ENCODE peak calls at places on chromosomes 13 and 19, in seven cellular contexts. N is ELR; H is D341Med; K is G401; R is stimulated activated CD8-positive, alpha-beta memory T cell treated with anti-CD3 and anti-CD28 coated beads, Interleukin-15, amount 100 ng/mL, for 24 hours; O is lower leg skin; G is choroid plexus epithelial cell. D is an unnamed sample.

GRCh38 chr19:35069706-35070105 is 28.2 kb downstream of the HPN start:
- DNase-seq in O (no peak), H (no peak), R (no peak), N (no peak), K (no peak), G (peak), D (no peak)

GRCh38 chr19:5247957-5248705 is 92.5 kb downstream of the PTPRS start:
- DNase-seq in N (no peak), K (no peak), O (no peak), G (no peak), R (no peak), H (no peak), D (no peak)

GRCh38 chr19:55189424-55189823 is 9.3 kb upstream of the SYT5 start:
- DNase-seq in N (peak), O (peak), R (no peak), G (peak), H (no peak), K (no peak), D (no peak)

GRCh38 chr13:113654175-113654560 is 3.8 kb downstream of the ATP4B start:
- DNase-seq in N (no peak), O (no peak), R (no peak), H (no peak), G (peak), K (no peak), D (no peak)

GRCh38 chr19:1261863-1262686 is 7.1 kb upstream of the CIRBP start:
- DNase-seq in N (peak), H (no peak), K (peak), R (no peak), G (no peak), O (no peak), D (no peak)

GRCh38 chr19:30649149-30649548 is 277.0 kb downstream of the ZNF536 start:
- DNase-seq in O (no peak), R (no peak), H (no peak), K (no peak), N (no peak), G (no peak), D (no peak)

GRCh38 chr13:40149611-40150283 is 494.3 kb downstream of the COG6 start:
- DNase-seq in K (no peak), H (no peak), O (no peak), N (peak), R (no peak), G (peak), D (no peak)

GRCh38 chr19:3699071-3699740 is 1.1 kb downstream of the PIP5K1C start:
- DNase-seq in R (no peak), K (peak), N (peak), O (peak), G (peak), H (peak), D (peak)

GRCh38 chr19:40805258-40805868 is 6.4 kb downstream of the EGLN2 start:
- DNase-seq in R (no peak), G (no peak), N (no peak), H (no peak), O (no peak), K (peak), D (no peak)

GRCh38 chr13:97742084-97742483 is 211.4 kb upstream of the IPO5 start:
- DNase-seq in K (no peak), H (no peak), R (no peak), G (no peak), N (no peak), O (no peak), D (no peak)

GRCh38 chr19:5204212-5204611 is 136.4 kb downstream of the PTPRS start:
- DNase-seq in O (no peak), G (no peak), N (no peak), H (no peak), R (no peak), K (no peak), D (no peak)

GRCh38 chr13:44364601-44365000 is 9.0 kb upstream of the SERP2 start:
- DNase-seq in G (no peak), K (no peak), N (peak), R (no peak), O (no peak), H (no peak), D (no peak)

GRCh38 chr19:18392417-18392816 is 5.0 kb downstream of the LRRC25 start:
- DNase-seq in N (no peak), R (no peak), O (peak), H (no peak), G (no peak), K (no peak), D (no peak)

GRCh38 chr13:52599853-52600603 is 42.2 kb upstream of the HNRNPA1L2 start:
- DNase-seq in R (no peak), G (peak), N (peak), O (no peak), K (peak), H (peak), D (peak)

GRCh38 chr13:105442941-105443340 is 1092.5 kb downstream of the EFNB2 start:
- DNase-seq in K (no peak), H (no peak), N (peak), G (peak), R (no peak), O (peak), D (no peak)

GRCh38 chr13:29165840-29166239 is 345.7 kb downstream of the MTUS2 start:
- DNase-seq in R (no peak), O (no peak), K (no peak), N (peak), H (no peak), G (peak), D (no peak)

GRCh38 chr19:7605490-7606222 is 10.0 kb downstream of the CAMSAP3 start:
- DNase-seq in K (peak), H (no peak), R (no peak), G (peak), N (peak), O (no peak), D (peak)

GRCh38 chr13:50026788-50027473 is 11.7 kb downstream of the KCNRG start:
- DNase-seq in N (no peak), O (no peak), H (no peak), G (no peak), R (no peak), K (no peak), D (no peak)

GRCh38 chr13:105552078-105552477 is 983.4 kb downstream of the EFNB2 start:
- DNase-seq in N (no peak), O (no peak), G (no peak), R (no peak), K (no peak), H (no peak), D (no peak)

GRCh38 chr13:33146843-33147611 is 130.8 kb downstream of the KL start:
- DNase-seq in N (no peak), K (no peak), H (no peak), R (no peak), O (no peak), G (no peak), D (no peak)

GRCh38 chr19:45824041-45824471 is 8.9 kb upstream of the RSPH6A start:
- DNase-seq in K (peak), G (no peak), N (no peak), O (no peak), H (no peak), R (no peak), D (no peak)

GRCh38 chr13:24997367-24997967 is 98.5 kb upstream of the PABPC3 start:
- DNase-seq in R (no peak), G (peak), H (no peak), K (peak), N (peak), O (no peak), D (peak)

GRCh38 chr19:7706662-7707454 is 4.9 kb upstream of the FCER2 start:
- DNase-seq in O (peak), G (no peak), R (no peak), K (no peak), H (no peak), N (no peak), D (no peak)

GRCh38 chr13:111526922-111527321 is 206.5 kb downstream of the TEX29 start:
- DNase-seq in K (no peak), R (no peak), N (no peak), O (no peak), G (no peak), H (no peak), D (peak)

GRCh38 chr19:5914358-5914774 is 312 bp downstream of the CAPS start:
- DNase-seq in K (no peak), H (no peak), O (no peak), R (no peak), N (no peak), G (no peak), D (no peak)

GRCh38 chr13:42883142-42883541 is 101.8 kb downstream of the FAM216B start:
- DNase-seq in O (no peak), N (peak), H (no peak), R (no peak), G (peak), K (no peak), D (no peak)

GRCh38 chr19:45615795-45616708 is 14.0 kb upstream of the GPR4 start:
- DNase-seq in K (peak), H (peak), N (peak), G (peak), O (peak), R (peak), D (peak)

GRCh38 chr19:39351537-39352037 is 9.4 kb downstream of the SAMD4B start:
- DNase-seq in K (no peak), H (no peak), R (no peak), G (peak), O (no peak), N (peak), D (no peak)

GRCh38 chr13:43785681-43786471 is 896 bp downstream of the ENOX1 start:
- DNase-seq in O (peak), G (peak), R (no peak), K (peak), H (peak), N (peak), D (peak)

GRCh38 chr13:99797716-99798115 is 173.9 kb downstream of the ZIC5 start:
- DNase-seq in K (peak), G (no peak), H (no peak), R (no peak), O (no peak), N (no peak), D (no peak)

GRCh38 chr13:50224534-50224933 is 209.3 kb downstream of the KCNRG start:
- DNase-seq in G (peak), O (no peak), R (no peak), H (no peak), K (no peak), N (peak), D (no peak)

GRCh38 chr13:74187564-74187963 is 53.4 kb upstream of the KLF12 start:
- DNase-seq in O (no peak), G (no peak), R (no peak), N (peak), K (no peak), H (no peak), D (no peak)

GRCh38 chr13:46521486-46521885 is 31.5 kb upstream of the LRCH1 start:
- DNase-seq in H (no peak), N (no peak), K (no peak), O (no peak), G (no peak), R (no peak), D (no peak)

GRCh38 chr13:103029798-103030197 is 36.4 kb downstream of the SLC10A2 start:
- DNase-seq in G (no peak), K (no peak), R (no peak), N (no peak), O (no peak), H (no peak), D (no peak)

GRCh38 chr13:43905435-43906031 is 25.8 kb downstream of the LACC1 start:
- DNase-seq in N (peak), R (no peak), O (peak), G (peak), K (peak), H (peak), D (peak)

GRCh38 chr13:30615851-30616311 is 1.8 kb upstream of the USPL1 start:
- DNase-seq in K (peak), G (peak), N (peak), H (no peak), R (no peak), O (no peak), D (no peak)

GRCh38 chr13:33228645-33229445 is 56.7 kb downstream of the STARD13 start:
- DNase-seq in G (peak), N (peak), K (peak), R (no peak), H (peak), O (no peak), D (no peak)

GRCh38 chr13:83449666-83450395 is 432.4 kb downstream of the SLITRK1 start:
- DNase-seq in N (peak), K (no peak), H (no peak), R (no peak), O (no peak), G (peak), D (no peak)

GRCh38 chr19:46863818-46864629 is 3.2 kb downstream of the ARHGAP35 start:
- DNase-seq in N (peak), H (peak), K (peak), G (peak), R (no peak), O (no peak), D (no peak)

GRCh38 chr19:44303976-44304568 is 753 bp downstream of the ZNF235 start:
- DNase-seq in O (no peak), R (no peak), K (peak), N (peak), H (peak), G (no peak), D (peak)